ENCODE peak calls at places on chromosomes 7 and 10, in four cellular contexts. One of them, this sample, is unnamed.

GRCh38 chr10:128147669-128148068 is 21.4 kb upstream of the MKI67 start:
- DNase-seq in IMR-90: peak
- DNase-seq in ovary: no peak
- DNase-seq in body of pancreas: no peak
- DNase-seq in this sample: no peak

GRCh38 chr7:16484453-16485158 is 19.1 kb upstream of the SOSTDC1 start:
- DNase-seq in IMR-90: peak
- DNase-seq in ovary: no peak
- DNase-seq in body of pancreas: no peak
- DNase-seq in this sample: no peak

GRCh38 chr10:57983226-57983870 is 284.3 kb downstream of the IPMK start:
- DNase-seq in ovary: no peak
- DNase-seq in IMR-90: peak
- DNase-seq in body of pancreas: no peak
- DNase-seq in this sample: no peak

GRCh38 chr7:112782498-112782897 is 7.7 kb downstream of the TMEM168 start:
- DNase-seq in body of pancreas: no peak
- DNase-seq in ovary: no peak
- DNase-seq in IMR-90: no peak
- DNase-seq in this sample: no peak

GRCh38 chr10:116826803-116827202 is 22.5 kb upstream of the ENO4 start:
- DNase-seq in IMR-90: peak
- DNase-seq in ovary: no peak
- DNase-seq in body of pancreas: no peak
- DNase-seq in this sample: no peak

GRCh38 chr10:132371641-132372081 is 25.3 kb upstream of the PWWP2B start:
- DNase-seq in body of pancreas: no peak
- DNase-seq in IMR-90: no peak
- DNase-seq in ovary: peak
- DNase-seq in this sample: no peak

GRCh38 chr7:133114519-133114918 is 32.6 kb upstream of the CHCHD3 start:
- DNase-seq in ovary: no peak
- DNase-seq in IMR-90: no peak
- DNase-seq in body of pancreas: no peak
- DNase-seq in this sample: no peak

GRCh38 chr10:124131176-124131575 is 37.8 kb upstream of the CHST15 start:
- DNase-seq in IMR-90: no peak
- DNase-seq in ovary: no peak
- DNase-seq in body of pancreas: no peak
- DNase-seq in this sample: no peak

GRCh38 chr10:43594944-43595589 is 11.2 kb upstream of the ZNF485 start:
- DNase-seq in body of pancreas: peak
- DNase-seq in ovary: no peak
- DNase-seq in IMR-90: peak
- DNase-seq in this sample: peak

GRCh38 chr10:73647211-73647874 is 6.1 kb upstream of the MYOZ1 start:
- DNase-seq in body of pancreas: peak
- DNase-seq in IMR-90: no peak
- DNase-seq in ovary: peak
- DNase-seq in this sample: no peak

GRCh38 chr10:19498348-19499290 is 317.6 kb upstream of the PLXDC2 start:
- DNase-seq in ovary: no peak
- DNase-seq in body of pancreas: no peak
- DNase-seq in IMR-90: peak
- DNase-seq in this sample: no peak

GRCh38 chr10:33337335-33337854 is 2.9 kb upstream of the NRP1 start:
- DNase-seq in ovary: peak
- DNase-seq in body of pancreas: peak
- DNase-seq in IMR-90: peak
- DNase-seq in this sample: no peak